ENCODE peak calls at places on chromosomes 4 and X, in ten cellular contexts. Y is BJ; U is GM06990; B is psoas muscle; T is activated naive CD8-positive, alpha-beta T cell treated with anti-CD3 and anti-CD28 coated beads, Interleukin-2, amount 50 U/mL, for 24 hours; M is NAMALWA; E is fibroblast of lung; S is T-cell; I is stimulated activated CD4-positive, alpha-beta T cell treated with anti-CD3 and anti-CD28 coated beads, Interleukin-4, amount 100 ng/mL, for 48 hours; C is fibroblast of the conjunctiva. G is an unnamed sample.
A peak's percentile ranks its signal among the peaks of the same experiment; 100 is the strongest.

GRCh38 chrX:54866606-54867005 is 54.0 kb upstream of the TRO start:
- DNase-seq in Y (no peak), U (no peak), B (no peak), T (no peak), M (no peak), E (no peak), S (no peak), I (no peak), C (no peak), G (no peak)

GRCh38 chr4:65624651-65625050 is 45.6 kb downstream of the EPHA5 start:
- DNase-seq in Y (no peak), U (no peak), B (no peak), T (no peak), M (no peak), E (no peak), S (no peak), I (no peak), C (no peak), G (peak; percentile 5)

GRCh38 chr4:3270141-3270611 is 21.2 kb downstream of the MSANTD1 start:
- DNase-seq in Y (no peak), U (no peak), B (peak; percentile 88), T (no peak), M (no peak), E (no peak), S (no peak), I (no peak), C (no peak), G (no peak)

GRCh38 chr4:76987685-76988084 is 38.1 kb downstream of the SEPTIN11 start:
- DNase-seq in Y (no peak), U (no peak), B (no peak), T (no peak), M (no peak), E (no peak), S (no peak), I (no peak), C (no peak), G (peak; percentile 61)

GRCh38 chr4:54333657-54334056 is 104.6 kb downstream of the PDGFRA start:
- DNase-seq in Y (no peak), U (no peak), B (no peak), T (no peak), M (no peak), E (no peak), S (no peak), I (no peak), C (no peak), G (no peak)

GRCh38 chr4:82431026-82431745 is 796 bp downstream of the ENOPH1 start:
- DNase-seq in Y (no peak), U (peak; percentile 68), B (no peak), T (peak; percentile 38), M (peak; percentile 53), E (no peak), S (peak; percentile 54), I (no peak), C (no peak), G (peak; percentile 60)

GRCh38 chrX:133005038-133005437 is 46.6 kb upstream of the HS6ST2 start:
- DNase-seq in Y (no peak), U (no peak), B (no peak), T (no peak), M (peak; percentile 23), E (peak; percentile 17), S (no peak), I (no peak), C (no peak), G (peak; percentile 19)

GRCh38 chr4:87003266-87003665 is 68.5 kb downstream of the AFF1 start:
- DNase-seq in Y (no peak), U (no peak), B (no peak), T (no peak), M (no peak), E (no peak), S (no peak), I (no peak), C (no peak), G (no peak)

GRCh38 chr4:176879370-176880116 is 86.8 kb upstream of the VEGFC start:
- DNase-seq in Y (no peak), U (no peak), B (no peak), T (no peak), M (no peak), E (peak; percentile 68), S (no peak), I (no peak), C (no peak), G (peak; percentile 43)

GRCh38 chrX:155094468-155095061 is 23.3 kb downstream of the BRCC3 start:
- DNase-seq in Y (no peak), U (no peak), B (no peak), T (no peak), M (peak; percentile 55), E (peak; percentile 47), S (peak; percentile 45), I (no peak), C (no peak), G (peak; percentile 49)

GRCh38 chr4:2260336-2261109 is 1.4 kb downstream of the MXD4 start:
- DNase-seq in Y (no peak), U (no peak), B (peak; percentile 58), T (no peak), M (no peak), E (no peak), S (no peak), I (no peak), C (no peak), G (peak; percentile 53)

GRCh38 chrX:48468247-48468671 is 1.8 kb downstream of the SLC38A5 start:
- DNase-seq in Y (no peak), U (peak; percentile 56), B (no peak), T (peak; percentile 57), M (peak; percentile 44), E (no peak), S (peak; percentile 12), I (peak; percentile 47), C (no peak), G (peak; percentile 54)

GRCh38 chr4:156293657-156294297 is 340.1 kb upstream of the CTSO start:
- DNase-seq in Y (no peak), U (no peak), B (no peak), T (no peak), M (no peak), E (peak; percentile 87), S (no peak), I (no peak), C (peak; percentile 70), G (peak; percentile 79)

GRCh38 chr4:81486502-81486901 is 14.8 kb upstream of the RASGEF1B start:
- DNase-seq in Y (no peak), U (no peak), B (no peak), T (no peak), M (no peak), E (no peak), S (no peak), I (no peak), C (no peak), G (no peak)

GRCh38 chr4:76233967-76234678 is 17.4 kb upstream of the FAM47E start:
- DNase-seq in Y (no peak), U (no peak), B (no peak), T (no peak), M (no peak), E (no peak), S (no peak), I (no peak), C (no peak), G (no peak)

GRCh38 chr4:123299212-123299651 is 97.4 kb upstream of the SPRY1 start:
- DNase-seq in Y (peak; percentile 30), U (no peak), B (no peak), T (no peak), M (no peak), E (peak; percentile 92), S (no peak), I (no peak), C (peak; percentile 90), G (peak; percentile 90)

GRCh38 chr4:182235016-182235415 is 8.2 kb upstream of the TENM3 start:
- DNase-seq in Y (peak; percentile 12), U (no peak), B (no peak), T (no peak), M (no peak), E (no peak), S (no peak), I (no peak), C (no peak), G (no peak)

GRCh38 chrX:10549280-10549679 is 71.1 kb downstream of the MID1 start:
- DNase-seq in Y (no peak), U (no peak), B (no peak), T (no peak), M (no peak), E (no peak), S (no peak), I (no peak), C (no peak), G (no peak)

GRCh38 chrX:84320606-84321005 is 132.6 kb upstream of the RPS6KA6 start:
- DNase-seq in Y (no peak), U (no peak), B (no peak), T (no peak), M (no peak), E (no peak), S (no peak), I (no peak), C (no peak), G (peak; percentile 19)

GRCh38 chr4:20773144-20773997 is 73.1 kb downstream of the PACRGL start:
- DNase-seq in Y (peak; percentile 1), U (peak; percentile 1), B (no peak), T (peak; percentile 18), M (peak; percentile 60), E (peak; percentile 71), S (no peak), I (peak; percentile 0), C (peak; percentile 63), G (peak; percentile 82)

GRCh38 chrX:133926809-133927208 is 58.6 kb downstream of the GPC3 start:
- DNase-seq in Y (no peak), U (no peak), B (no peak), T (no peak), M (no peak), E (no peak), S (no peak), I (no peak), C (no peak), G (no peak)

GRCh38 chr4:181202249-181202648 is 1041.0 kb upstream of the TENM3 start:
- DNase-seq in Y (no peak), U (no peak), B (no peak), T (no peak), M (peak; percentile 7), E (no peak), S (no peak), I (no peak), C (no peak), G (no peak)

GRCh38 chrX:115898382-115899001 is 272.1 kb upstream of the AGTR2 start:
- DNase-seq in Y (no peak), U (no peak), B (peak; percentile 81), T (no peak), M (peak; percentile 68), E (no peak), S (no peak), I (no peak), C (peak; percentile 27), G (no peak)

GRCh38 chr4:183407635-183408463 is 36.6 kb upstream of the CDKN2AIP start:
- DNase-seq in Y (no peak), U (no peak), B (no peak), T (no peak), M (no peak), E (no peak), S (no peak), I (no peak), C (no peak), G (no peak)

GRCh38 chrX:68660746-68661145 is 13.3 kb downstream of the STARD8 start:
- DNase-seq in Y (no peak), U (no peak), B (no peak), T (no peak), M (no peak), E (no peak), S (no peak), I (no peak), C (no peak), G (no peak)

GRCh38 chr4:182925298-182925738 is 8.1 kb upstream of the DCTD start:
- DNase-seq in Y (no peak), U (peak; percentile 67), B (peak; percentile 68), T (peak; percentile 55), M (peak; percentile 87), E (peak; percentile 84), S (peak; percentile 53), I (peak; percentile 52), C (peak; percentile 63), G (peak; percentile 40)

GRCh38 chrX:104564335-104564734 is 1.7 kb upstream of the IL1RAPL2 start:
- DNase-seq in Y (no peak), U (no peak), B (peak; percentile 28), T (no peak), M (no peak), E (no peak), S (no peak), I (no peak), C (no peak), G (no peak)

GRCh38 chr4:183335369-183335940 is 13.2 kb upstream of the CLDN24 start:
- DNase-seq in Y (peak; percentile 79), U (no peak), B (no peak), T (no peak), M (no peak), E (peak; percentile 83), S (no peak), I (no peak), C (peak; percentile 66), G (peak; percentile 94)

G was measured in GM23248.